ENCODE peak calls at places on chromosomes 1 and 21, in four cellular contexts. V is fibroblast of mammary gland, S is heart right ventricle, B is neural crest cell. Q is an unnamed sample.

GRCh38 chr1:154239491-154239890 is 18.7 kb downstream of the UBAP2L start:
- DNase-seq in V (no peak), S (no peak), B (no peak), Q (no peak)

GRCh38 chr1:64223329-64224151 is 20.1 kb downstream of the UBE2U start:
- DNase-seq in V (peak), S (no peak), B (no peak), Q (no peak)

GRCh38 chr1:5455056-5455455 is 537.2 kb downstream of the NPHP4 start:
- DNase-seq in V (no peak), S (no peak), B (no peak), Q (no peak)

GRCh38 chr1:228517655-228518054 is 30.5 kb downstream of the RNF187 start:
- DNase-seq in V (no peak), S (no peak), B (no peak), Q (no peak)

GRCh38 chr1:30783244-30783915 is 25.8 kb upstream of the LAPTM5 start:
- DNase-seq in V (no peak), S (peak), B (no peak), Q (no peak)

GRCh38 chr1:208369658-208370057 is 125.5 kb upstream of the PLXNA2 start:
- DNase-seq in V (no peak), S (no peak), B (no peak), Q (no peak)

GRCh38 chr1:82870332-82870731 is 1069.6 kb downstream of the ADGRL2 start:
- DNase-seq in V (no peak), S (no peak), B (no peak), Q (no peak)

GRCh38 chr21:42513151-42513984 is at the start of gene SLC37A1:
- DNase-seq in V (no peak), S (no peak), B (peak), Q (no peak)

GRCh38 chr1:155245163-155245524 is 10.1 kb downstream of the ENTREP3 start:
- DNase-seq in V (no peak), S (no peak), B (no peak), Q (no peak)

GRCh38 chr1:111323231-111323630 is 32.6 kb downstream of the CHIA start:
- DNase-seq in V (no peak), S (no peak), B (no peak), Q (no peak)

GRCh38 chr21:42621166-42621827 is 32.1 kb upstream of the PDE9A start:
- DNase-seq in V (peak), S (no peak), B (no peak), Q (no peak)

GRCh38 chr1:183734600-183735036 is 70.3 kb upstream of the RGL1 start:
- DNase-seq in V (peak), S (peak), B (no peak), Q (peak)

DNA sequence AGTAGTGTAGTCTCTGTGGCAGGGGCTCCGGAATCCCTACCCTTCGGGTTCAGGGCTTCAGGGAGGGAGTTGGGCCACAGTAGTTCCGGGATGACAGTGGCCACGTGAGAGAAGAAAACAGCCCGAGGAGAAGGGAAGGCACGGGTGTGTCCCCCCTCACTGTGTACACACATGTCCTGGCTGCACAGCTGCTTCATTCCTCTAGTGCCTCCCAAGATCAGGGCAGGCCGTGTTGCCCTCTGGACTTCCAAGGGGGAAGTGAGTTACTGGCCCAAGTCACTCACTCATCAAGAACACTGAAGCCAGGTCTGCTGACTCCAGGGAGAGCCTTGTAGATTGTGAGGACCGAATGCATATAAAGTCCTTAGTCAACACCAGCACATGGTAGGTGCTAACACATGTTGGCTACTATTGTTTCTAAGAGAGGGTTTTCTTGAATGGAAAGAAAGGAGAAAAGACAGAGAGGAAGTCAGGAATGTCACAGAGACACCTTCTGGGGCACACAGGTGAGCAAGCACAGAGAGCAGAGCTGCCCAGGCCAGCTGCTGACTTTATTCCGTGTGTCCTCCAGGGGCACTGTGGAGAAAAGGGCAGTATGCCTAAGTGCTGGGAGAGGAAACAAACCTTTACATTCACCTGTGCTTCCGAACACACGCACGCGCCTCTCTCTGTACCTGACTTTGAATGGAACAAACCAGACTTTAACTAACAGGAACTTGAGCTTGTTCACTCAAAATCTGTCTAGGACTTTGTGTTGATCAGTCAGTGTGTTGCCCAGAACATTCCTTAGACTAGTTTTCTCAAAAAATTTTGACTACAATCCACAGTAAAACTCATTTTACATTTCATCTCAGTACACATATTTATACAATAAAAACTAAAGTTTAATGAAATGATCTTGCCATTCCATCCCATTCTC is 40.0 kb downstream of the LHX4 start:
- DNase-seq in V (no peak), S (no peak), B (no peak), Q (no peak)
- TF ChIP-seq CTCF in V (peak), S (no peak), B (peak), Q (no peak)

GRCh38 chr1:225657462-225657989 is 4.6 kb upstream of the ENAH start:
- DNase-seq in V (peak), S (no peak), B (no peak), Q (no peak)

GRCh38 chr1:225653463-225654276 is 747 bp upstream of the ENAH start:
- DNase-seq in V (peak), S (peak), B (peak), Q (peak)

GRCh38 chr1:225654277-225654597 is 1.3 kb upstream of the ENAH start:
- DNase-seq in V (no peak), S (no peak), B (no peak), Q (no peak)

GRCh38 chr1:225654688-225655508 is 2.0 kb upstream of the ENAH start:
- DNase-seq in V (no peak), S (no peak), B (no peak), Q (no peak)

GRCh38 chr1:225655509-225656258 is 2.8 kb upstream of the ENAH start:
- DNase-seq in V (peak), S (peak), B (no peak), Q (peak)
- TF ChIP-seq CTCF in V (no peak), S (no peak), B (no peak), Q (no peak)

DNA sequence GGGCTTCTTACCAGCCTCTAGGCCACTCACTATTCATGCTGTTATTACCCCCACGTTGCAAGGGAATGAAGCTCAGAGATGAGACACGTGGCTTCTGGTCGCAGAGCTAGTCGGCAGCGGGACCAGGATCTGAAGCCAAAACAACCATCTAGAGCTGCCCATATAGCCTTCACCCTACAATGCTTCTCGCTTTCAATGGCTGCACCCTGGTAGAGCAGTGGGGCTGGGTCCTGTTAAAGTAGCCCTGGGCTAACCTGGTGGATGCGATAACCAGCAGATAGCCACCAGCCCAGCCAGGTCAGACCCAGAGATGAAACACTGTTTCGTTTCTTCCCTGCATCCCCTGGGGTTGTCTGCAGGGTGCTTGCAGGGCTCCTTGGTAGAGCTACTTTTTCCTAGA is 396.3 kb upstream of the VAMP3 start:
- DNase-seq in V (no peak), S (no peak), B (no peak), Q (no peak)
- TF ChIP-seq CTCF in V (no peak), S (no peak), B (no peak), Q (no peak)

GRCh38 chr1:221431968-221432367 is 309.9 kb downstream of the DUSP10 start:
- DNase-seq in V (no peak), S (no peak), B (no peak), Q (no peak)

GRCh38 chr1:221435510-221435909 is 306.4 kb downstream of the DUSP10 start:
- DNase-seq in V (peak), S (no peak), B (no peak), Q (no peak)

GRCh38 chr1:221430133-221430960 is 311.5 kb downstream of the DUSP10 start:
- DNase-seq in V (no peak), S (no peak), B (no peak), Q (no peak)

GRCh38 chr1:221429262-221429661 is 312.6 kb downstream of the DUSP10 start:
- DNase-seq in V (peak), S (no peak), B (no peak), Q (no peak)

DNA sequence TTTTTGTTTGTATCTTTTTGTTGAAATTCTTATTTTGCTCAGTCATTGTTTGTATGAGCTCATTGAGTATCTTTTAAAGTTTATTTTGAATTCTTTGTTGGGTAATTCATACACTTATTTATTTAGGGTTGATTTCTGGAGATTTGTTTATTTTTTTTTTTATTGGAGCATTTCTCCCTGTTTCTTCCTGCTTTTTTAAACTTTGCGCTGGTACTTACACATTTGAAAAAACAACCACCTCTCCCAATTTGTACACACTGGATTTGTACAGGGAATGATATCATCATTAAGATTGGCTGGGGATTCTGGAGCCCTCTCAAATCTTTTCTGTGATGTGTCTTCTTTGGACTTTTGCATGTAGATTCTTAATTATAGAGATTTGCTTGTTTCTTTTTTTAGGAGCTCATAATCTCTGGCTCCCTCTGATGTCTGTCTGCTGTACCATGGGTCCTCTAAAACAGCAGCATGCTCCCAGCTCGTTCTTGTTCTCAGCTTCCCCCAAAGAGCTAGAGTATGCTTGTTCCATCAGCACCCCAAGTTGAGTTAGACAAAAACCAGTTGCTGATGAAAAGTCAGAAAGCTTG is 310.7 kb downstream of the DUSP10 start:
- DNase-seq in V (peak), S (no peak), B (no peak), Q (no peak)
- TF ChIP-seq CTCF in V (peak), S (no peak), B (no peak), Q (no peak)

GRCh38 chr1:241311056-241311746 is 45.8 kb downstream of the RGS7 start:
- DNase-seq in V (peak), S (no peak), B (no peak), Q (no peak)
- TF ChIP-seq CTCF in V (no peak), S (no peak), B (no peak), Q (no peak)

GRCh38 chr1:117676615-117677130 is 70.8 kb downstream of the TENT5C start:
- DNase-seq in V (no peak), S (no peak), B (no peak), Q (no peak)

GRCh38 chr1:117673405-117673804 is 67.6 kb downstream of the TENT5C start:
- DNase-seq in V (peak), S (no peak), B (no peak), Q (no peak)

GRCh38 chr1:117672756-117673155 is 66.9 kb downstream of the TENT5C start:
- DNase-seq in V (no peak), S (peak), B (no peak), Q (no peak)

GRCh38 chr1:117675907-117676430 is 70.1 kb downstream of the TENT5C start:
- DNase-seq in V (no peak), S (no peak), B (no peak), Q (no peak)

DNA sequence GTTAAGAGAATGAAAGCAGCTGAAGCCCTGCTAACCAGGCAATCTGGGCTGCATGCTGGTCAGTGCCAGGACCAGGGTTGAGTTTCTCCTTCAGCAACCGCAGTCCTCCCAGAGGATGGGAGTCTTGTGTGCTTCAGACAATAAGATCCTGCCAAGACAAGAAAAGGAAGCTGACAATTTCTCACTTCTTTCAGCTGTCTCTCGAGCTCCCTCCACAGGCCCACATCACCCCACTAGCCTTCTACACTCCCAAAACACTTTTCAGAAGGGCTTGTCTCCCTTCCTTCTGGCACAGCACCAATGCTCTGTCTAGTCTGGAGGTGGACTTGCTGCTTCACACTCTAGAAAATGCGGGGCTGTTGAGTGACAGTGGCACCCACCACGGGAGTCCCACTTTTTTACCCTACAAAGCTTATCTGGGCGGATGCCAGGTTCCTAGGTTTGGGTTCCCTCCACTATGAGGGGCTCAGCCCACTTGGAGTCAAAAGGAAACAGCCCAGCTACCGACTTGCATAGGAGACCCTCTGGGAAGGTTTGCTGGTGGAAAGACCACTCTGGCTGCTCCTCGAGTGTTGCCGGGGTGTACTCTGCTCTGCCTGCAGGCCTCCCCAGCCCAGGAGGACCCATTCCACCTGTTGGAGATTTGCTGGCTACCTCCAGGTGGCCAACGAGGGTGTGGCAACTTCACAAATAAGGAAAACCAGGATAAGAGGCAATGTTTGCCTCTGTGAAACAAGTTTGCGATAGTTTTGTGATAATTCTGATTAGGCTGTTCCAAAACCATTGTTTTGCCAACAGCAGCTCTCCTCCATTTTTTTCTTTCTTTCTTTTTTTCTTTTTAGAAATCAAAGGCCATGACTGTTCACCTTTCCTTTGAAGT is 68.9 kb downstream of the TENT5C start:
- DNase-seq in V (peak), S (no peak), B (no peak), Q (no peak)
- TF ChIP-seq CTCF in V (peak), S (no peak), B (no peak), Q (no peak)

GRCh38 chr21:43640437-43640836 is 18.9 kb downstream of the HSF2BP start:
- DNase-seq in V (no peak), S (no peak), B (no peak), Q (no peak)
- TF ChIP-seq CTCF in V (no peak), S (no peak), B (peak), Q (no peak)

GRCh38 chr1:202189012-202189790 is 4.4 kb upstream of the LGR6 start:
- DNase-seq in V (peak), S (peak), B (peak), Q (peak)
- TF ChIP-seq CTCF in V (peak), S (peak), B (peak), Q (peak)

GRCh38 chr1:112700290-112701226 is 6.4 kb downstream of the RHOC start:
- DNase-seq in V (peak), S (peak), B (peak), Q (peak)
- TF ChIP-seq CTCF in V (no peak), S (no peak), B (no peak), Q (no peak)

DNA sequence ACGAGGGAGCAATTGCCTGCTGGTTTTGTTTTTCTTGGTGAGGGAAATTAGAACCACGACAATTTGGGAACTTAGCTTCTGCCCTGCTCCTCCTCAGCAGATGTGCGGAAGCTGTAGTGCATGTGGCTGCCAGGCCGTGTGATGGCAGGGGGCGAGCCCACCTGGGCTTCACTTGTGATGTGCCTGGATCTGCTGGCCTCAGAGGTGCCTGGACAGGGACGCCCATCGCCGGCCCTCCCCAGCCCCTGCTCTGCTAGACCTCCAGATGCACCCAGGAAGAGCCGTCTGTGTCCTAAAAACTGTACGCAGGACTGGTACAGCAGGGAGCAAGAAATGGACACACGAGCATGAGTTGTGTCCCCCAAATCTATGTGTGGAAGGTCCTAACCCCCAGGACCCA is 28.6 kb upstream of the C1orf174 start:
- DNase-seq in V (no peak), S (no peak), B (no peak), Q (no peak)
- TF ChIP-seq CTCF in V (no peak), S (no peak), B (no peak), Q (no peak)

Q was measured in uterus.